ENCODE peak calls at places on chromosomes 3 and 15, in ten cellular contexts. F is PC-9, X is DND-41, G is AG08395, Z is T-helper 2 cell, O is AG04450, D is cardiac muscle cell, I is ELR, B is iris pigment epithelial cell, H is HFFc6. W is an unnamed sample.

GRCh38 chr3:158906749-158907148 is 104.9 kb downstream of the MFSD1 start:
- DNase-seq in G (no peak), O (no peak), B (no peak), D (no peak), F (no peak), H (no peak), Z (no peak), I (no peak), X (no peak), W (no peak)

GRCh38 chr3:196009456-196009855 is 72.4 kb downstream of the TFRC start:
- DNase-seq in X (no peak), H (no peak), O (no peak), I (no peak), F (peak), G (no peak), Z (no peak), B (no peak), D (no peak), W (no peak)

GRCh38 chr3:177041021-177041729 is 156.1 kb downstream of the TBL1XR1 start:
- DNase-seq in B (peak), X (no peak), D (peak), H (no peak), O (no peak), F (no peak), G (peak), Z (no peak), I (no peak), W (peak)

GRCh38 chr3:160754371-160754854 is 1.6 kb upstream of the PPM1L start:
- DNase-seq in O (no peak), I (peak), G (peak), X (peak), H (peak), F (peak), D (peak), Z (peak), B (peak), W (peak)

GRCh38 chr15:78638658-78639314 is 2.2 kb downstream of the CHRNB4 start:
- DNase-seq in I (peak), F (no peak), O (no peak), Z (no peak), D (peak), X (peak), H (peak), G (peak), B (peak), W (no peak)

GRCh38 chr3:121894191-121894990 is at the start of gene SLC15A2:
- DNase-seq in H (no peak), G (no peak), D (peak), Z (no peak), F (no peak), B (no peak), O (no peak), X (no peak), I (no peak), W (no peak)

GRCh38 chr3:123076496-123077418 is 9.9 kb downstream of the PDIA5 start:
- DNase-seq in O (no peak), D (no peak), I (no peak), F (no peak), H (no peak), B (no peak), X (no peak), G (no peak), Z (no peak), W (peak)

GRCh38 chr3:106688463-106688862 is 688.8 kb upstream of the CCDC54 start:
- DNase-seq in I (peak), B (peak), F (peak), Z (no peak), G (peak), D (peak), X (no peak), O (peak), H (peak), W (peak)

GRCh38 chr3:172107403-172107802 is 68.0 kb downstream of the FNDC3B start:
- DNase-seq in D (no peak), O (no peak), G (peak), X (peak), Z (no peak), H (no peak), B (no peak), I (no peak), F (no peak), W (no peak)

GRCh38 chr3:172135185-172135584 is 95.8 kb downstream of the FNDC3B start:
- DNase-seq in B (no peak), G (no peak), D (peak), I (no peak), F (no peak), X (no peak), H (no peak), Z (no peak), O (no peak), W (no peak)

W was measured in sigmoid colon.